ENCODE peak calls at places on chromosome 15, in eight cellular contexts. M, H, I, B, J, K, A and X are unnamed samples.

GRCh38 chr15:56243117-56243773 is 434 bp downstream of the RFX7 start:
- DNase-seq in I (peak), B (peak), A (peak), J (no peak), H (peak), M (no peak), K (peak), X (peak)

GRCh38 chr15:101240364-101240763 is 11.5 kb downstream of the CHSY1 start:
- DNase-seq in H (peak), I (no peak), A (no peak), B (no peak), K (no peak), J (no peak), M (no peak), X (no peak)

GRCh38 chr15:48584090-48584831 is 61.2 kb downstream of the FBN1 start:
- DNase-seq in B (no peak), H (no peak), J (no peak), K (no peak), I (no peak), M (no peak), A (no peak), X (no peak)

GRCh38 chr15:59611277-59612260 is at the start of gene GCNT3:
- DNase-seq in B (no peak), H (peak), A (peak), J (no peak), I (peak), M (no peak), K (no peak), X (no peak)

GRCh38 chr15:32029862-32030781 is at the start of gene CHRNA7:
- DNase-seq in H (peak), M (no peak), B (peak), K (peak), I (peak), A (peak), J (no peak), X (no peak)

GRCh38 chr15:88489321-88489720 is 21.8 kb downstream of the MRPS11 start:
- DNase-seq in I (no peak), J (no peak), A (no peak), B (no peak), K (no peak), H (no peak), M (no peak), X (no peak)

GRCh38 chr15:40340038-40340739 is 550 bp downstream of the CCDC9B start:
- DNase-seq in H (peak), I (peak), J (no peak), K (no peak), B (peak), M (no peak), A (no peak), X (no peak)

GRCh38 chr15:65077981-65078352 is 1.4 kb downstream of the KBTBD13 start:
- DNase-seq in K (peak), B (no peak), J (no peak), M (no peak), H (peak), A (peak), I (peak), X (no peak)

GRCh38 chr15:75153084-75153483 is 48.6 kb upstream of the C15orf39 start:
- DNase-seq in I (peak), M (no peak), H (peak), B (no peak), K (no peak), A (no peak), J (no peak), X (no peak)

GRCh38 chr15:88989578-88989977 is 76.4 kb upstream of the MFGE8 start:
- DNase-seq in I (peak), A (no peak), M (no peak), H (peak), K (no peak), B (no peak), J (no peak), X (no peak)

GRCh38 chr15:65110676-65111292 is 4.2 kb downstream of the UBAP1L start:
- DNase-seq in K (no peak), B (no peak), J (no peak), H (peak), I (peak), A (no peak), M (peak), X (no peak)

GRCh38 chr15:40248006-40248783 is 9.3 kb downstream of the PAK6 start:
- DNase-seq in J (no peak), A (no peak), M (no peak), H (no peak), K (no peak), I (no peak), B (no peak), X (no peak)

GRCh38 chr15:71115567-71116351 is 488 bp downstream of the THSD4 start:
- DNase-seq in B (peak), J (no peak), I (peak), K (peak), M (no peak), A (no peak), H (peak), X (no peak)

GRCh38 chr15:50767332-50767861 is 1.9 kb upstream of the SPPL2A start:
- DNase-seq in B (no peak), M (no peak), K (no peak), I (no peak), A (no peak), J (no peak), H (no peak), X (no peak)

GRCh38 chr15:89888214-89888804 is 5.5 kb downstream of the AP3S2 start:
- DNase-seq in A (no peak), K (no peak), I (peak), B (no peak), M (no peak), J (no peak), H (peak), X (peak)

GRCh38 chr15:76059320-76060097 is at the start of gene TMEM266:
- DNase-seq in K (peak), I (peak), H (no peak), J (no peak), M (peak), A (peak), B (no peak), X (no peak)

GRCh38 chr15:29151111-29151857 is 118.3 kb downstream of the NSMCE3 start:
- DNase-seq in J (no peak), I (no peak), H (no peak), M (no peak), K (no peak), B (no peak), A (no peak), X (no peak)

GRCh38 chr15:76517910-76518309 is 181.3 kb downstream of the ISL2 start:
- DNase-seq in K (no peak), A (no peak), I (peak), H (no peak), M (no peak), B (no peak), J (no peak), X (peak)

GRCh38 chr15:71472699-71473098 is 337.7 kb upstream of the NR2E3 start:
- DNase-seq in M (no peak), H (no peak), A (no peak), J (no peak), K (no peak), I (no peak), B (no peak), X (no peak)

GRCh38 chr15:77038312-77039216 is 32.3 kb downstream of the TSPAN3 start:
- DNase-seq in J (no peak), A (peak), H (no peak), I (no peak), B (no peak), M (no peak), K (no peak), X (no peak)

GRCh38 chr15:99633655-99634054 is 67.9 kb downstream of the MEF2A start:
- DNase-seq in M (no peak), B (no peak), H (no peak), K (no peak), I (no peak), J (no peak), A (no peak), X (no peak)

GRCh38 chr15:58110999-58111717 is 27.0 kb upstream of the AQP9 start:
- DNase-seq in H (peak), K (no peak), J (no peak), M (no peak), I (no peak), A (no peak), B (no peak), X (no peak)

GRCh38 chr15:56678562-56678961 is 54.7 kb downstream of the ZNF280D start:
- DNase-seq in H (no peak), K (no peak), B (no peak), M (no peak), I (no peak), J (no peak), A (no peak), X (no peak)

GRCh38 chr15:44194397-44195150 is 497 bp downstream of the FRMD5 start:
- DNase-seq in H (peak), K (peak), J (no peak), B (peak), A (peak), I (peak), M (peak), X (no peak)

GRCh38 chr15:100373037-100373896 is 31.5 kb upstream of the ADAMTS17 start:
- DNase-seq in I (no peak), M (no peak), B (no peak), A (no peak), H (no peak), J (no peak), K (no peak), X (no peak)

GRCh38 chr15:93030430-93031102 is 58.4 kb downstream of the RGMA start:
- DNase-seq in I (peak), H (peak), A (peak), B (peak), K (peak), J (no peak), M (peak), X (no peak)

GRCh38 chr15:67241132-67241855 is 13.2 kb downstream of the AAGAB start:
- DNase-seq in I (peak), J (no peak), B (no peak), A (peak), M (no peak), K (no peak), H (no peak), X (no peak)

GRCh38 chr15:92158426-92158825 is 235.3 kb upstream of the ST8SIA2 start:
- DNase-seq in J (no peak), A (no peak), I (no peak), K (peak), M (no peak), H (no peak), B (no peak), X (no peak)

GRCh38 chr15:92069308-92070244 is 216.1 kb downstream of the SLCO3A1 start:
- DNase-seq in H (peak), K (peak), B (peak), J (no peak), A (no peak), I (peak), M (peak), X (no peak)

GRCh38 chr15:67133738-67134576 is 68.6 kb downstream of the SMAD3 start:
- DNase-seq in A (peak), H (peak), K (peak), I (no peak), B (no peak), M (no peak), J (no peak), X (no peak)

GRCh38 chr15:51349156-51349844 is 7.8 kb downstream of the GLDN start:
- DNase-seq in H (no peak), A (no peak), I (peak), M (no peak), J (no peak), B (no peak), K (no peak), X (no peak)

GRCh38 chr15:85414495-85414894 is 34.1 kb downstream of the AKAP13 start:
- DNase-seq in K (no peak), J (no peak), B (no peak), H (peak), M (peak), I (peak), A (peak), X (no peak)